ENCODE peak calls at places on chromosome 10, in ten cellular contexts. E is Karpas-422, C is psoas muscle, T is body of pancreas, P is left lung, J is A673, M is upper lobe of right lung, A is adrenal gland, L is lung, R is GM23248. Q is an unnamed sample.

GRCh38 chr10:95327367-95327766 is 36.6 kb upstream of the PDLIM1 start:
- DNase-seq in E (no peak), C (peak; percentile 67), T (peak; percentile 56), P (no peak), J (peak; percentile 6), M (no peak), A (no peak), L (peak; percentile 52), R (no peak), Q (no peak)

GRCh38 chr10:88004451-88004850 is 141.0 kb downstream of the PTEN start:
- DNase-seq in E (no peak), C (no peak), T (no peak), P (no peak), J (peak; percentile 5), M (no peak), A (no peak), L (no peak), R (peak; percentile 42), Q (no peak)

GRCh38 chr10:88156341-88156740 is 292.9 kb downstream of the PTEN start:
- DNase-seq in E (no peak), C (no peak), T (no peak), P (no peak), J (no peak), M (no peak), A (no peak), L (no peak), R (peak; percentile 65), Q (no peak)

GRCh38 chr10:35608317-35608672 is 3.2 kb downstream of the GJD4 start:
- DNase-seq in E (no peak), C (no peak), T (no peak), P (no peak), J (no peak), M (no peak), A (no peak), L (no peak), R (no peak), Q (no peak)

GRCh38 chr10:110460111-110460809 is 37.4 kb upstream of the DUSP5 start:
- DNase-seq in E (no peak), C (peak; percentile 25), T (peak; percentile 57), P (no peak), J (peak; percentile 38), M (no peak), A (no peak), L (no peak), R (peak; percentile 45), Q (no peak)

GRCh38 chr10:61732635-61733278 is 70.0 kb downstream of the CABCOCO1 start:
- DNase-seq in E (no peak), C (no peak), T (no peak), P (no peak), J (no peak), M (no peak), A (no peak), L (no peak), R (no peak), Q (no peak)

GRCh38 chr10:83987216-83987615 is 152.1 kb upstream of the GHITM start:
- DNase-seq in E (no peak), C (no peak), T (no peak), P (no peak), J (no peak), M (no peak), A (no peak), L (no peak), R (no peak), Q (no peak)

GRCh38 chr10:11330383-11331020 is 280.9 kb downstream of the USP6NL start:
- DNase-seq in E (no peak), C (no peak), T (no peak), P (no peak), J (no peak), M (no peak), A (no peak), L (no peak), R (peak; percentile 62), Q (no peak)

GRCh38 chr10:131625041-131625440 is 275.8 kb upstream of the PPP2R2D start:
- DNase-seq in E (no peak), C (no peak), T (no peak), P (no peak), J (no peak), M (no peak), A (no peak), L (no peak), R (no peak), Q (no peak)

GRCh38 chr10:29858352-29859267 is 200.8 kb downstream of the JCAD start:
- DNase-seq in E (no peak), C (peak; percentile 70), T (peak; percentile 68), P (peak; percentile 69), J (peak; percentile 58), M (peak; percentile 82), A (peak; percentile 61), L (peak; percentile 64), R (peak; percentile 80), Q (peak; percentile 46)

GRCh38 chr10:70981171-70981836 is 92.9 kb upstream of the PCBD1 start:
- DNase-seq in E (no peak), C (no peak), T (no peak), P (no peak), J (no peak), M (peak; percentile 20), A (no peak), L (no peak), R (no peak), Q (no peak)

GRCh38 chr10:118342638-118343020 is 505 bp upstream of the FAM204A start:
- DNase-seq in E (peak; percentile 53), C (no peak), T (no peak), P (no peak), J (peak; percentile 5), M (no peak), A (no peak), L (no peak), R (peak; percentile 10), Q (no peak)
- H3K27ac ChIP-seq in E (peak overlapping the region; percentile 60), C (peak overlapping the region; percentile 88), T (peak overlapping the region; percentile 69), P (peak overlapping the region; percentile 73), J (peak overlapping the region; percentile 69), M (peak overlapping the region; percentile 84), A (no peak overlapping the region), L (peak overlapping the region; percentile 39), R (peak overlapping the region; percentile 64), Q (peak overlapping the region; percentile 54)

GRCh38 chr10:120651000-120651399 is 194.0 kb downstream of the PLPP4 start:
- DNase-seq in E (no peak), C (no peak), T (no peak), P (no peak), J (no peak), M (no peak), A (no peak), L (no peak), R (no peak), Q (no peak)

DNA sequence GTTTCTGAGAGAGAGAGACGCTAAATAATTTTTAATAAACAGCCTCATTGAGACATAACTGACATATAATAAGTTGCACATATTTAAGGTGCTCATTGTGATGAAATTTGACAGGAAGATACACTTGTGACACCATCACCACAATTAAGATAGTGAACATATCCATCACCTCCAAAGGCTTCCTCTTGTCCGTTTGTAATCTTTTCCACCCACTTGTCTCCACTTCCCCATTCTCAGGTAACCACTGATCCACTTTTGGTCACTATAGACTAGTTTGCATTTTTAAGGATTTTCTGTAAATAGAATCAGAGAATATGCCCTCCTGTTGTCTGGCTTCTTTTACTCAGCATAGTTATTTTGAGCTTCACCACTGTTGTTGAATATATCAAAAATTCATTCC is 195.0 kb upstream of the WDR11 start:
- DNase-seq in E (no peak), C (no peak), T (no peak), P (no peak), J (no peak), M (no peak), A (no peak), L (no peak), R (no peak), Q (no peak)
- H3K27ac ChIP-seq in E (no peak overlapping the region), C (no peak overlapping the region), T (no peak overlapping the region), P (no peak overlapping the region), J (no peak overlapping the region), M (no peak overlapping the region), A (no peak overlapping the region), L (no peak overlapping the region), R (no peak overlapping the region), Q (no peak overlapping the region)

GRCh38 chr10:114626841-114627240 is 31.2 kb downstream of the ABLIM1 start:
- DNase-seq in E (no peak), C (no peak), T (no peak), P (no peak), J (no peak), M (no peak), A (no peak), L (no peak), R (no peak), Q (no peak)

GRCh38 chr10:114624422-114624821 is 33.7 kb downstream of the ABLIM1 start:
- DNase-seq in E (no peak), C (no peak), T (no peak), P (no peak), J (no peak), M (no peak), A (no peak), L (no peak), R (no peak), Q (no peak)

GRCh38 chr10:114624941-114625780 is 32.9 kb downstream of the ABLIM1 start:
- DNase-seq in E (no peak), C (no peak), T (no peak), P (no peak), J (no peak), M (no peak), A (no peak), L (no peak), R (no peak), Q (no peak)

GRCh38 chr10:114623155-114623554 is 34.9 kb downstream of the ABLIM1 start:
- DNase-seq in E (no peak), C (no peak), T (no peak), P (no peak), J (no peak), M (no peak), A (no peak), L (no peak), R (no peak), Q (no peak)

DNA sequence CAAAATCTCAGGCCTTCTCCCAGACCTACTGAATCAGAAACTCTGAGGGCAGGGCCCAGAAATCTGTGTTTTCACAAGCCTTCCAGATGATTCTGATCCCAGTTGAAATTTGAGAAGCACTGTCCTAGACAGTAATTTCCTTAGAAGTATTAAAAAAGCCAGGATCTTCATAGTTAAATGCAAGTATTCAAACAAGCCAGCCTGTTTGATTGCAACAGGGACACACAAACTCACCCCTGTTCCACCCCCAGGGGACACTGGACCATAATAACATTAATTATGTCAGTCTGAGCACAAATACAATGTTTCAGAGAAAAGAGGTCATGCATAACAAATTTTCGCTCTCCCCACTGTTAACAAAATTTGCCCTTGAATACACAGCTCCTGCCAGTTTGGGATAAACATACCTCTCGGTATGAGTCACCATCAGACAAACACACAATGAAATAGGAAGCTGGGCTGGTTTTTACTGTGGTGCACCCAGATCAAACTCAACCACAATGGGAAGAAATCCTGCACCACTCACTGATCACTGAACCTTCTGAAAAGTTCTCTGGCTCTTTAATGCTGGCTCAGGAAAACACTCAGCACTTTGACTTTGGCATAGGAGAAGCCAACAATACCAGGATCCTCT is 34.3 kb downstream of the ABLIM1 start:
- DNase-seq in E (no peak), C (no peak), T (peak; percentile 66), P (no peak), J (peak; percentile 85), M (no peak), A (peak; percentile 41), L (no peak), R (peak; percentile 83), Q (no peak)
- H3K27ac ChIP-seq in E (no peak overlapping the region), C (no peak overlapping the region), T (peak overlapping the region; percentile 71), P (peak overlapping the region; percentile 28), J (no peak overlapping the region), M (no peak overlapping the region), A (peak overlapping the region; percentile 74), L (peak overlapping the region; percentile 74), R (no peak overlapping the region), Q (peak overlapping the region; percentile 87)

GRCh38 chr10:100912013-100912608 is 652 bp upstream of the SLF2 start:
- DNase-seq in E (no peak), C (no peak), T (peak; percentile 15), P (no peak), J (peak; percentile 20), M (no peak), A (peak; percentile 25), L (no peak), R (peak; percentile 44), Q (no peak)
- H3K27ac ChIP-seq in E (peak overlapping the region; percentile 3), C (peak overlapping the region; percentile 87), T (peak overlapping the region; percentile 85), P (peak overlapping the region; percentile 95), J (peak overlapping the region; percentile 84), M (peak overlapping the region; percentile 94), A (peak overlapping the region; percentile 84), L (peak overlapping the region; percentile 88), R (peak overlapping the region; percentile 82), Q (peak overlapping the region; percentile 52)

Q was measured in epithelial cell of prostate.